ENCODE peak calls at places on chromosomes 16 and 17, in four cellular contexts. D is mucosa of descending colon, X is Peyer's patch, T is foreskin fibroblast. N is an unnamed sample.

GRCh38 chr16:51839697-51840462 is 688.8 kb upstream of the SALL1 start:
- DNase-seq in D (no peak), X (no peak), T (peak; percentile 25), N (peak; percentile 11)

GRCh38 chr17:56597495-56597990 is 4.0 kb downstream of the NOG start:
- DNase-seq in D (no peak), X (no peak), T (peak; percentile 16), N (no peak)

GRCh38 chr17:56598471-56598870 is 5.0 kb downstream of the NOG start:
- DNase-seq in D (no peak), X (no peak), T (peak; percentile 13), N (no peak)

GRCh38 chr16:12100124-12100647 is 123.7 kb downstream of the SNX29 start:
- DNase-seq in D (no peak), X (no peak), T (no peak), N (no peak)

GRCh38 chr17:29197516-29198272 is 17.5 kb upstream of the MYO18A start:
- DNase-seq in D (no peak), X (no peak), T (no peak), N (no peak)

GRCh38 chr16:10992797-10993196 is 48.4 kb downstream of the CLEC16A start:
- DNase-seq in D (no peak), X (peak; percentile 70), T (peak; percentile 93), N (peak; percentile 91)

GRCh38 chr17:30570191-30570590 is 93.0 kb downstream of the GOSR1 start:
- DNase-seq in D (no peak), X (no peak), T (no peak), N (no peak)

GRCh38 chr16:66746682-66747081 is 4.7 kb downstream of the DYNC1LI2 start:
- DNase-seq in D (no peak), X (no peak), T (no peak), N (no peak)

GRCh38 chr17:59502800-59503199 is 62.6 kb upstream of the DHX40 start:
- DNase-seq in D (no peak), X (no peak), T (no peak), N (no peak)

GRCh38 chr16:64416232-64417010 is 705.4 kb downstream of the CDH11 start:
- DNase-seq in D (no peak), X (no peak), T (peak; percentile 36), N (peak; percentile 9)

GRCh38 chr17:40548982-40549680 is 16.1 kb downstream of the CCR7 start:
- DNase-seq in D (peak; percentile 27), X (peak; percentile 63), T (peak; percentile 96), N (peak; percentile 33)

GRCh38 chr17:18362509-18363020 is 785 bp downstream of the SHMT1 start:
- DNase-seq in D (peak; percentile 64), X (peak; percentile 85), T (peak; percentile 60), N (peak; percentile 24)

GRCh38 chr17:52678211-52678610 is 519.7 kb upstream of the CA10 start:
- DNase-seq in D (no peak), X (no peak), T (no peak), N (no peak)

GRCh38 chr17:65001409-65002045 is 55.0 kb downstream of the GNA13 start:
- DNase-seq in D (no peak), X (no peak), T (no peak), N (no peak)

GRCh38 chr17:50181601-50182345 is 16.0 kb downstream of the SGCA start:
- DNase-seq in D (no peak), X (no peak), T (peak; percentile 86), N (peak; percentile 52)

GRCh38 chr17:69246726-69247375 is 18.2 kb upstream of the ABCA10 start:
- DNase-seq in D (no peak), X (no peak), T (peak; percentile 73), N (peak; percentile 56)

GRCh38 chr17:60106377-60107059 is 27.8 kb upstream of the HEATR6 start:
- DNase-seq in D (no peak), X (no peak), T (peak; percentile 78), N (no peak)

GRCh38 chr17:50603340-50603739 is 31.3 kb upstream of the ABCC3 start:
- DNase-seq in D (no peak), X (no peak), T (no peak), N (no peak)

GRCh38 chr16:70675851-70676513 is 9.9 kb downstream of the MTSS2 start:
- DNase-seq in D (no peak), X (no peak), T (no peak), N (no peak)

GRCh38 chr17:74117999-74118421 is 85.5 kb upstream of the RPL38 start:
- DNase-seq in D (no peak), X (no peak), T (no peak), N (no peak)

GRCh38 chr17:12627177-12627629 is 38.5 kb upstream of the MYOCD start:
- DNase-seq in D (no peak), X (no peak), T (peak; percentile 87), N (peak; percentile 88)

GRCh38 chr17:44956998-44957981 is 9.7 kb upstream of the KIF18B start:
- DNase-seq in D (no peak), X (no peak), T (no peak), N (no peak)

GRCh38 chr16:9098377-9099090 is 7.1 kb downstream of the HAPSTR1 start:
- DNase-seq in D (peak; percentile 44), X (peak; percentile 61), T (no peak), N (no peak)
- H3K4me3 ChIP-seq in D (no peak overlapping the region), X (no peak overlapping the region), T (no peak overlapping the region), N (no peak overlapping the region)

GRCh38 chr17:77501101-77501566 is 360.4 kb downstream of the SEC14L1 start:
- DNase-seq in D (no peak), X (peak; percentile 45), T (peak; percentile 49), N (no peak)
- TF ChIP-seq CTCF in D (no peak), X (peak; percentile 37), T (peak; percentile 47), N (peak; percentile 5)

GRCh38 chr16:2857451-2858244 is at the start of gene PRSS22:
- DNase-seq in D (peak; percentile 51), X (no peak), T (peak; percentile 29), N (peak; percentile 56)
- H3K4me3 ChIP-seq in D (no peak within 1 kb of the TSS), X (no peak within 1 kb of the TSS), T (no peak within 1 kb of the TSS), N (peak within 1 kb of the TSS; percentile 44)

GRCh38 chr17:67055811-67056745 is 11.7 kb downstream of the CACNG1 start:
- DNase-seq in D (peak; percentile 71), X (peak; percentile 49), T (no peak), N (no peak)
- TF ChIP-seq CTCF in D (no peak), X (no peak), T (no peak), N (no peak)

GRCh38 chr16:19696961-19697360 is 21.1 kb downstream of the KNOP1 start:
- DNase-seq in D (no peak), X (no peak), T (no peak), N (no peak)
- H3K4me3 ChIP-seq in D (no peak overlapping the region), X (no peak overlapping the region), T (no peak overlapping the region), N (no peak overlapping the region)

N was measured in epithelial cell of esophagus.